ENCODE peak calls at places on chromosomes 4 and X, in four cellular contexts. F is HepG2, O is K562, R is HCT116. G is an unnamed sample. For H3K9me3 and H3K4me1, the result is how much of the 10 kb centered on the place peaks cover.

GRCh38 chrX:136065044-136065671 is 79.9 kb downstream of the SLC9A6 start:
- DNase-seq in F (peak), O (no peak), R (no peak), G (no peak)

GRCh38 chr4:30770049-30770549 is 49.9 kb downstream of the PCDH7 start:
- DNase-seq in F (no peak), O (no peak), R (peak), G (no peak)

GRCh38 chr4:3859571-3859970 is 93.4 kb downstream of the ADRA2C start:
- DNase-seq in F (no peak), O (no peak), R (no peak), G (no peak)

GRCh38 chr4:74338792-74339333 is 26.1 kb upstream of the EREG start:
- DNase-seq in F (no peak), O (no peak), R (no peak), G (no peak)

GRCh38 chr4:148092316-148093014 is 349.7 kb downstream of the NR3C2 start:
- DNase-seq in F (no peak), O (no peak), R (no peak), G (no peak)

GRCh38 chrX:147912093-147912801 is 528 bp downstream of the FMR1 start:
- DNase-seq in F (no peak), O (peak), R (no peak), G (no peak)

GRCh38 chrX:146041741-146042140 is 224.1 kb downstream of the SLITRK2 start:
- DNase-seq in F (no peak), O (no peak), R (no peak), G (no peak)

GRCh38 chr4:99968330-99968729 is 18.3 kb upstream of the H2AZ1 start:
- DNase-seq in F (no peak), O (no peak), R (no peak), G (no peak)

GRCh38 chrX:139120760-139121159 is 409.2 kb upstream of the FGF13 start:
- DNase-seq in F (no peak), O (no peak), R (no peak), G (peak)

GRCh38 chrX:124829930-124830329 is 483.6 kb downstream of the SH2D1A start:
- DNase-seq in F (no peak), O (no peak), R (no peak), G (no peak)

GRCh38 chrX:39331062-39331704 is 529.9 kb downstream of the MID1IP1 start:
- DNase-seq in F (no peak), O (no peak), R (no peak), G (no peak)

GRCh38 chr4:94410678-94411206 is 41.0 kb upstream of the PDLIM5 start:
- DNase-seq in F (peak), O (peak), R (no peak), G (peak)

GRCh38 chr4:89653012-89653411 is 183.9 kb downstream of the SNCA start:
- DNase-seq in F (no peak), O (no peak), R (no peak), G (no peak)

GRCh38 chrX:129641941-129642340 is 12.8 kb downstream of the APLN start:
- DNase-seq in F (no peak), O (peak), R (no peak), G (no peak)

GRCh38 chr4:39464886-39465501 is 6.1 kb downstream of the LIAS start:
- DNase-seq in F (no peak), O (peak), R (peak), G (no peak)

GRCh38 chrX:119809185-119809666 is 17.8 kb upstream of the RPL39 start:
- DNase-seq in F (no peak), O (peak), R (no peak), G (no peak)

GRCh38 chrX:9341305-9342201 is 123.3 kb upstream of the TBL1X start:
- DNase-seq in F (no peak), O (peak), R (no peak), G (no peak)

GRCh38 chr4:39319678-39320077 is 46.5 kb downstream of the RFC1 start:
- DNase-seq in F (peak), O (peak), R (peak), G (peak)

GRCh38 chr4:19034089-19034488 is 1012.5 kb upstream of the LCORL start:
- DNase-seq in F (no peak), O (no peak), R (no peak), G (no peak)

GRCh38 chr4:31089815-31090214 is 369.6 kb downstream of the PCDH7 start:
- DNase-seq in F (no peak), O (no peak), R (peak), G (no peak)

GRCh38 chr4:86652332-86652932 is 58.3 kb downstream of the PTPN13 start:
- DNase-seq in F (no peak), O (no peak), R (no peak), G (no peak)
- H3K9me3 ChIP-seq in F (under half), O (under half), R (under half), G (under half)

DNA sequence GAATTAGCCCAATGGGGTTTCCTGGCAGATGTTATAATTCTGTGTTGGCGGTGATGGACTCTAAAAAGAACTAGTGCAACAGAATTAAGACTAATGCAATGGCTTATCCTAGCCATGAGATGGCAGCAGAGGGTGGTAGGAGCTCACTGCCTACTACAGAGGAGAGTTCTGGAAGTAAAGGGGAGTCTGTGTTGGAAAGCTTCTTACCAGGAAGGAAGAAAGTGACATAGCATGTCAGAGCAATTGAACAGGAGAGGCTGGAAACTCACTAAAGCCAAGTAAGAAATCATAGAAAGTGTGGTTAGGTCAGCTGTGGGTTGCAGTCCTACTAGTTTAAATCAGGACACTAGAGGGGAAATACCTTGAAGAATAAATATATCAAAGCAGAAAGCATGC is 6.3 kb upstream of the TRPC5OS start:
- DNase-seq in F (no peak), O (peak), R (peak), G (peak)
- TF ChIP-seq TCF7L2 in F (no peak), O (no peak), R (no peak), G (no peak)

DNA sequence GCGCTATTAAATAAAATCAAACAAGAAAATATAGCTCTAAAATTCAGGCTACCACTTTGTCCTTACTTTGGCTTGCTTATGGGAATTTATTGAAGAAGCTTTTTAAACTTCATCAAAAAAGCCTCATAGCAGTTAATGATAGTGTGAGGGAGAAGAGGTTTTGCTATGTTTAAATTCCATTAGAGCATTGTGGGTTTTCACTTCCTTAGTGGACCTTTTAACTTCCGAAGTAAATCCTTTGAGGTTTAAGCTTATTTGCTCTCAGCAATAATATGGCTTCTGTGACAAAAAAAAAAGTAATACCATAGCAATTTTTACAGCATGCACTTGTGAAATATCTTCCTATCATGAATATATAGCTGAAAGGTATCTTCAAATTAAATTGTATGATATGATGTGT is 120.2 kb upstream of the NDST4 start:
- DNase-seq in F (no peak), O (no peak), R (no peak), G (no peak)
- H3K4me1 ChIP-seq in F (under half), O (under half), R (under half), G (under half)

GRCh38 chr4:109323348-109323747 is 20.9 kb upstream of the COL25A1 start:
- DNase-seq in F (no peak), O (no peak), R (no peak), G (no peak)
- H3K9me3 ChIP-seq in F (under half), O (under half), R (under half), G (under half)

GRCh38 chrX:96929036-96929435 is 45.3 kb downstream of the RPA4 start:
- DNase-seq in F (no peak), O (no peak), R (no peak), G (no peak)
- TF ChIP-seq TCF7L2 in F (no peak), O (no peak), R (no peak), G (no peak)

GRCh38 chr4:98510757-98511517 is 147.5 kb downstream of the TSPAN5 start:
- DNase-seq in F (no peak), O (no peak), R (no peak), G (no peak)

GRCh38 chr4:98510340-98510739 is 148.1 kb downstream of the TSPAN5 start:
- DNase-seq in F (no peak), O (no peak), R (no peak), G (no peak)

GRCh38 chr4:98514930-98515809 is 143.2 kb downstream of the TSPAN5 start:
- DNase-seq in F (no peak), O (peak), R (no peak), G (no peak)

GRCh38 chr4:98516042-98516440 is 142.4 kb downstream of the TSPAN5 start:
- DNase-seq in F (peak), O (peak), R (peak), G (no peak)

DNA sequence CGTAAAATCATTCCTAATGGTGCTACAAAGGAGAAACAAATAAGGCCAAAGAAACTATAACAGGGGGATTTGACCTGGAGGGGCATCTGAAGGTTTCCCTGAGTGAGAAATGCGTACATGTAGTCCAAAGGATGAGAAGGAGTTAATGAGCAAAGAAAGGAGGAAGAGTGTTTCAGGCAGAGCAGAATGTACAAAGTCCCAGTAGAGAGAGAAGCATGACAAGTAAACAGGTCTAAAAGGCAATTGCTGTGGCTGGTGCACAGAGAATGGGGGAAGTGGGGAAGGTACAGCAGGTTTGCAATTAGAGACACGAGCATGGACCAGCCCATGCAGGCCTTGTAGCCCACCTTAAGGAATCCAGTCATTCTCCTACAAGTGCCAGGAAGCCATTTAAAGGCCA is 145.5 kb downstream of the TSPAN5 start:
- DNase-seq in F (no peak), O (no peak), R (no peak), G (no peak)
- H3K4me1 ChIP-seq in F (under half), O (under half), R (under half), G (under half)

DNA sequence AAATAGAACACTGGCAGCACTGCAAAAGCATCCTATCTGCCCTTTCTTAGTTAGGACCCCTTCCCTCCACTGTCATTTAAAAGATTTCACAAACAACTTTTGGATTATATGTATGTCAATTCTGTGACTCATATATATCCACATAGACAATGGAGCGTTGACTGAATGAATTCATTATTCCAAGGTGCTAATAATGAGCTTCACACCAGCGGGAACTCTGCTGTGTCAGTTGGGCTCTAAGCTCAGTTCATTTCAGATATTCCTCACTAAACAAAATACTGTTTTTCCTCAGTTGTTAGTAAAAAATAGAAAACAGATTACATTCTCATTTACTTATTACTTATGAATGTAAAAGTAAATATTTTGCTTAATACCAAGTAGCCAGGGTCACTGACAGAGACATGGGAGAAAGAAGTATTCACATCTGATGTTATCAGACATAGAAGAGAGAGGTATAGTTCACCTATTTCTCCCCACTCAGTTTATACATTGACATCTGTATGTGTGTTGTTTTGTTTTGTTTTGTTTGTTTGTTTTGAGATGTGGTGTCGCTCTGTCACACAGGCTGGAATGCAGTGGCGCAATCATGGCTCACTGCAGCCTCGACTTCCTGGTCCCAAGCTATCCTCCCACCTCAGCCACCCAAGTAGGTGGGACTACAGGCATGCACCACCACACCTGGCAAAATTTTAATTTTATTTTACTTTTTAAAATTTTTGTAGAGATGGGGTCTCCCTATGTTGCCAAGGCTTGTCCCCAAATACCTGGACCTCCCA is 10.9 kb downstream of the NFKB1 start:
- DNase-seq in F (no peak), O (no peak), R (no peak), G (no peak)
- H3K9me3 ChIP-seq in F (under half), O (under half), R (under half), G (under half)

G was measured in Panc1.